ENCODE peak calls at places on chromosomes 4 and X, in five cellular contexts. H is right lobe of liver, A is IMR-90, W is lung, Y is A549. V is an unnamed sample.

GRCh38 chr4:106369456-106370060 is 980 bp upstream of the GIMD1 start:
- DNase-seq in Y (peak; percentile 14), A (peak; percentile 86), W (no peak), H (no peak), V (no peak)

GRCh38 chr4:5790546-5790857 is 79.5 kb downstream of the EVC start:
- DNase-seq in W (no peak), H (no peak), Y (no peak), A (no peak), V (no peak)

GRCh38 chrX:24173115-24173847 is 23.8 kb downstream of the ZFX start:
- DNase-seq in W (no peak), A (no peak), H (no peak), Y (no peak), V (no peak)

GRCh38 chr4:97404876-97405523 is 738.3 kb downstream of the STPG2 start:
- DNase-seq in A (no peak), H (no peak), W (no peak), Y (peak; percentile 0), V (no peak)

GRCh38 chr4:113394108-113394729 is 344.8 kb downstream of the ANK2 start:
- DNase-seq in H (no peak), A (no peak), W (no peak), Y (no peak), V (no peak)

GRCh38 chr4:108029321-108029720 is 39.6 kb downstream of the HADH start:
- DNase-seq in H (no peak), W (no peak), Y (no peak), A (no peak), V (no peak)

GRCh38 chr4:2273221-2273620 is 11.3 kb upstream of the MXD4 start:
- DNase-seq in Y (no peak), A (no peak), W (no peak), H (no peak), V (no peak)

GRCh38 chrX:47093248-47093647 is 15.0 kb downstream of the RGN start:
- DNase-seq in Y (peak; percentile 35), W (no peak), A (peak; percentile 55), H (no peak), V (peak; percentile 4)

GRCh38 chr4:41257257-41257900 is 651 bp downstream of the UCHL1 start:
- DNase-seq in H (peak; percentile 31), A (peak; percentile 52), W (peak; percentile 45), Y (peak; percentile 24), V (peak; percentile 53)

GRCh38 chr4:121679267-121679666 is 17.5 kb downstream of the ANXA5 start:
- DNase-seq in W (no peak), Y (no peak), A (no peak), H (no peak), V (no peak)

GRCh38 chr4:183214912-183215488 is 105.1 kb downstream of the CLDN22 start:
- DNase-seq in W (no peak), Y (no peak), H (no peak), A (no peak), V (no peak)

GRCh38 chrX:78945186-78945912 is at the start of gene P2RY10:
- DNase-seq in W (no peak), H (no peak), Y (no peak), A (no peak), V (no peak)

GRCh38 chr4:141636077-141636770 is at the start of gene IL15:
- DNase-seq in A (peak; percentile 58), H (peak; percentile 91), W (peak; percentile 74), Y (peak; percentile 77), V (peak; percentile 93)

GRCh38 chr4:78204176-78204575 is 147.1 kb downstream of the FRAS1 start:
- DNase-seq in H (no peak), A (no peak), W (no peak), Y (no peak), V (no peak)

DNA sequence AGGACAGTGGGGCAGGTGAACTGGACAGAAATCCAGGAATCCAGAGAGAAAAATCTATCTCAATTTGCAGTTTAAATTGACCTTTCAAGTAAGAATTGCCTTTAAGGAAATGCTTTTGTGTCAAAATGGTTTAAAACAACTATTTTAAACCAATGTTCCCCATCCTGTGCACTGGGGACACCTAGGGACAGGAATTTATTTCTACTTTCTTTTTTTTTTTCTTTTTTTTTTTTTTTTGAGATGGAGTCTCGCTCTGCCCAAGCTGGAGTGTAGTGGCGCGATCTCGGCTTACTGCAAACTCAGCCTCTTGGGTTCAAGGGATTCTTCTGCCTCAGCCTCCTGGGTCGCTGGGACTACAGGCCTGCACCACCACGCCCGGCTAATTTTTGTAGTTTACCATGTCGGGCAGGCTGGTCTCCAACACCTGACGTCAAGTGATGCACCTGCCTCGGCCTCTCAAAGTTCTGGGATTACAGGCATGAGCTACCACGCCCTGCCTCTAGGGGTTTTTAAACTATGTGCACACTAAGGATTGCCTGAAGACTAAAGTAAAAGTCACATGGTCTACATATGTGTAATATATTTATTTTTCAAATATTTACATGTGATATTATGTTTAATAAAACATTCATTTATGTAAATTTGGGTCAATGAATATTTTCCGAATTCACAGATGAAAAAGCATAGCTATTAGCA is 1213.4 kb downstream of the STIM2 start:
- DNase-seq in Y (peak; percentile 1), W (no peak), H (no peak), A (no peak), V (no peak)
- TF ChIP-seq CTCF in Y (no peak), W (no peak), H (peak; percentile 4), A (peak; percentile 10), V (no peak)

DNA sequence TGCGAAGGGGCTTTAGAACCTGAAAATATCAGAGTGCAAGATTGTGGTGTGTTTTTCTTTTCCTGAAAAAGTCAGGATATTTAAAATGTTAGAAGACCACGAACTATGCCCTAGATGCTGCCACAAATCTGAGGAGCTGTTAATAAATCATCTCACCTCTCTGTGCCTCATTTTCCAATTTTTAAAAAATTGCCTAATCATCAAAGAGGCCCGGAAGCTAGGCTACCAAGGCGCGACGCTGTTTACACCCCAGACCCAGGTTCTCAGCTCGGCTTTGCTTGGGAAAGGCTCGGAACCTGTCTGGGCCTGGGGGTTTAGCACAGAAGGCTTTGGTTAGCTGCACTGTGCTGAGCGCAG is 409.6 kb downstream of the BCOR start:
- DNase-seq in A (no peak), W (no peak), Y (no peak), H (no peak), V (no peak)
- H3K4me3 ChIP-seq in A (peak overlapping the region; percentile 31), W (no peak overlapping the region), Y (peak overlapping the region; percentile 55), H (no peak overlapping the region), V (no peak overlapping the region)

GRCh38 chr4:4666187-4666586 is 124.3 kb upstream of the STX18 start:
- DNase-seq in H (no peak), Y (no peak), W (no peak), A (no peak), V (no peak)
- H3K4me1 ChIP-seq in H (no peaks in the 10 kb centered on the region), Y (no peaks in the 10 kb centered on the region), W (no peaks in the 10 kb centered on the region), A (peaks cover 8% of the 10 kb centered on the region), V (no peaks in the 10 kb centered on the region)

GRCh38 chr4:120088507-120088906 is 21.9 kb upstream of the MAD2L1 start:
- DNase-seq in Y (no peak), W (no peak), A (no peak), H (no peak), V (no peak)
- TF ChIP-seq CTCF in Y (no peak), W (no peak), A (no peak), H (no peak), V (no peak)

GRCh38 chrX:37846558-37846933 is 825 bp downstream of the DYNLT3 start:
- DNase-seq in H (no peak), Y (no peak), W (no peak), A (no peak), V (no peak)

GRCh38 chrX:37847733-37848197 is 394 bp upstream of the DYNLT3 start:
- DNase-seq in H (no peak), W (no peak), A (no peak), Y (no peak), V (no peak)

GRCh38 chrX:37846141-37846540 is 1.2 kb downstream of the DYNLT3 start:
- DNase-seq in H (no peak), W (no peak), A (peak; percentile 18), Y (no peak), V (no peak)

GRCh38 chrX:37844622-37845021 is 2.7 kb downstream of the DYNLT3 start:
- DNase-seq in H (no peak), W (no peak), A (no peak), Y (no peak), V (no peak)

DNA sequence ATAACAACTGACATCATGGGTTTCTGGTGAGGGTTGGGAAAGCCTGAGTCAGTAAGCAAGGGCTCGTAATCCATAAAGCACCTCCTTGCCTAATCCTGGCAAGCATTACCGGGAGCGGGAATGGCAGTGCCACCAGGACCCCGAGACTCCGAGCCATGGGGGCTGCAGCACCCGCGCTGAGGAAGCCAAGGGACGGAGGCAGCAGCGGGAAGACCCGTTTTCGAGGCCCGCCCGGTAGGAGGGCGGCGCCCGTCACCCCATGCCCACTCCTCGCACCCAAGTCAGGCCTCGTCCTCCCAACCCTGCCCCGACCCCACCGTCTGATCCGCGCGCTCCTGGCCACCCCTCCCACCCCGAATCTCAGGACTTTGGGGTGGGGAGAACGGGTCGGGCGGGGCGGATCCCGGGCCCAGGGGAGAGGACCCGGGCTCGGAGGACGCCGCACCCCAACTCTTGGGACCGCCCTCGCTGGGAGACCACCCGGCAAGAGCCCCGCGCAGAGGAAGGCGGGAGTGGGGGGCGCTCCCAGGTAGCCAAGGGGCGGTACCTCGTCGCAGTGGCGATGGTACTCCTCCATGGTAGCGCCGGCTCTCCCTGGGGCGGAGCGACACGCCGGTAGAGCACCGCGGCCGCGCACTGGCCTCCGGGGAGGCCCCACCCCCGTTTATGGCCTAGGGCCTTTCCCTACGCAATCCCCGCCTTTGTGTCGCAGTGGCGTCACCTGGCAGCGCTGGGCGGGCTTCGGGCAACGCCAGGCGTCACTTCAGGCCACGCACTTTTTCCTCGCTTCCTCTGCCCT is at the start of gene DYNLT3:
- DNase-seq in Y (peak; percentile 35), H (peak; percentile 88), A (peak; percentile 52), W (peak; percentile 80), V (peak; percentile 92)
- H3K4me3 ChIP-seq in Y (peak within 1 kb of the TSS; percentile 89), H (peak within 1 kb of the TSS; percentile 61), A (peak within 1 kb of the TSS; percentile 100), W (peak within 1 kb of the TSS; percentile 77), V (peak within 1 kb of the TSS; percentile 48)

GRCh38 chr4:16890651-16891050 is 7.8 kb downstream of the LDB2 start:
- DNase-seq in Y (no peak), W (no peak), A (no peak), H (no peak), V (no peak)
- H3K4me1 ChIP-seq in Y (no peaks in the 10 kb centered on the region), W (peaks cover 4% of the 10 kb centered on the region), A (peaks cover 1% of the 10 kb centered on the region), H (no peaks in the 10 kb centered on the region), V (no peaks in the 10 kb centered on the region)

DNA sequence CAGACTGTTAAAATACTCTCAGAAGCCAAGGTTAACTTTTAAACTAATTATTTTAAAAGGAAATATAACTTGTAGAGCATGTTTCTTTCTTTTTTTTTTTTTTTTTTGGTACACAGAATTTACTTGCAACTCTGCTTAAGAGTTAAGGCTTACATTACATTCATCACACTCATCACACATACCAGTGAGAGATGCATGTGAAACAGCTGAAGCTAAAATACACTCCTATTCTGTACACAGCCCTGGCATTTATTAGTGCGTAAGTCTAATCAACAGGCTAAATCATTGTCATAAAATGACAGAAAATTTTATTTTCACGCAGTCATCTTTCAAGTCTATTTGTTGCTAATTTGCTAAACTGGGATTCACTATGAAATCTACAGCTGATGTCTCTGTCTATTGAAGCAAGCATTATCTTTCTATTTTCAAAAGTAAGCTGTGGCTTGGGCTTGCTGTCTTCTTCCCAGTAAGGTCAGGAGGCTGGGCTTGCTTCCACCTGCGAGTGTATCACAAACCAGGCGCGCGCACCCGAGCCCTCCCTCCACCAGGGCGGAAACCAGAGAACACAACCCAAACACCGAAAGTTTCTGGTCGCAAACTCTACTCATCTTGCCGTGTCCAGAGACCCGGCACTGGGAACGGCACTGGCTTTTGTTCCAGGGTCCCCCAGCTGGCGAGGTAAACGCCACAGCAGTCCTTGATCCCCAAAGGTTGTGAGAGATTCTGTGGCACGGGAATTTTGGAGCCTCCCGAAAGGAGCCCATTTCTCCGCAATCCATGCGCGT is 3.9 kb downstream of the MAML3 start:
- DNase-seq in H (peak; percentile 83), W (peak; percentile 82), A (peak; percentile 61), Y (peak; percentile 39), V (peak; percentile 85)
- TF ChIP-seq CTCF in H (no peak), W (no peak), A (no peak), Y (no peak), V (no peak)

V was measured in mucosa of descending colon.